ENCODE peak calls at places on chromosomes 7 and 10, in four cellular contexts. P is esophagus squamous epithelium, Z is Peyer's patch, J is DND-41. R is an unnamed sample.
A peak's percentile ranks its signal among the peaks of the same experiment; 100 is the strongest.

GRCh38 chr7:25775999-25776736 is 375.8 kb upstream of the NFE2L3 start:
- DNase-seq in P (no peak), Z (no peak), J (no peak), R (no peak)

GRCh38 chr7:146129296-146129695 is 12.7 kb downstream of the CNTNAP2 start:
- DNase-seq in P (no peak), Z (no peak), J (no peak), R (no peak)

GRCh38 chr7:12727455-12728191 is 40.2 kb downstream of the ARL4A start:
- DNase-seq in P (no peak), Z (no peak), J (no peak), R (no peak)

GRCh38 chr7:90626011-90626410 is 29.9 kb downstream of the CDK14 start:
- DNase-seq in P (no peak), Z (no peak), J (no peak), R (no peak)

GRCh38 chr7:148110097-148110868 is 480.3 kb upstream of the C7orf33 start:
- DNase-seq in P (no peak), Z (no peak), J (no peak), R (no peak)

GRCh38 chr10:82942572-82943091 is 1067.6 kb downstream of the NRG3 start:
- DNase-seq in P (no peak), Z (no peak), J (no peak), R (no peak)

GRCh38 chr10:11379771-11380170 is 231.7 kb downstream of the USP6NL start:
- DNase-seq in P (no peak), Z (no peak), J (no peak), R (no peak)

GRCh38 chr7:157612009-157612663 is 275.3 kb downstream of the DNAJB6 start:
- DNase-seq in P (no peak), Z (no peak), J (no peak), R (no peak)

GRCh38 chr10:5466451-5466996 is 32.8 kb downstream of the CALML5 start:
- DNase-seq in P (no peak), Z (peak; percentile 72), J (peak; percentile 29), R (no peak)

GRCh38 chr10:129888784-129889616 is 75.1 kb downstream of the EBF3 start:
- DNase-seq in P (no peak), Z (peak; percentile 63), J (peak; percentile 57), R (peak; percentile 60)

GRCh38 chr7:30785786-30786185 is 14.6 kb downstream of the MINDY4 start:
- DNase-seq in P (no peak), Z (peak; percentile 68), J (no peak), R (no peak)

GRCh38 chr10:110147961-110148360 is 59.4 kb upstream of the MXI1 start:
- DNase-seq in P (no peak), Z (no peak), J (peak; percentile 25), R (no peak)

GRCh38 chr10:112115781-112116385 is 67.7 kb downstream of the GPAM start:
- DNase-seq in P (no peak), Z (no peak), J (peak; percentile 58), R (peak; percentile 9)

GRCh38 chr10:60139798-60140566 is 233.6 kb upstream of the CCDC6 start:
- DNase-seq in P (no peak), Z (no peak), J (no peak), R (no peak)

GRCh38 chr10:42989481-42989921 is 87.4 kb upstream of the RET start:
- DNase-seq in P (no peak), Z (no peak), J (no peak), R (no peak)

GRCh38 chr7:83835424-83835823 is 186.5 kb upstream of the SEMA3E start:
- DNase-seq in P (no peak), Z (no peak), J (no peak), R (no peak)

GRCh38 chr7:115707684-115708341 is 322.8 kb downstream of the TFEC start:
- DNase-seq in P (no peak), Z (no peak), J (no peak), R (no peak)

GRCh38 chr7:106021211-106022067 is 58.4 kb downstream of the CDHR3 start:
- DNase-seq in P (no peak), Z (no peak), J (no peak), R (no peak)

GRCh38 chr10:6141296-6142151 is 52.7 kb downstream of the RBM17 start:
- DNase-seq in P (no peak), Z (no peak), J (no peak), R (no peak)

GRCh38 chr10:45235823-45236222 is 79.6 kb downstream of the OR13A1 start:
- DNase-seq in P (no peak), Z (no peak), J (no peak), R (no peak)

GRCh38 chr10:68155615-68156205 is 46.4 kb downstream of the MYPN start:
- DNase-seq in P (no peak), Z (no peak), J (no peak), R (no peak)

GRCh38 chr10:71772832-71773220 is 494 bp downstream of the VSIR start:
- DNase-seq in P (no peak), Z (no peak), J (no peak), R (no peak)

GRCh38 chr10:5959581-5960069 is 17.7 kb downstream of the IL15RA start:
- DNase-seq in P (no peak), Z (no peak), J (no peak), R (no peak)

GRCh38 chr7:143900230-143900766 is 1.7 kb downstream of the TCAF1 start:
- DNase-seq in P (no peak), Z (no peak), J (no peak), R (no peak)

GRCh38 chr7:74020396-74020795 is 7.6 kb upstream of the ELN start:
- DNase-seq in P (no peak), Z (no peak), J (no peak), R (no peak)

GRCh38 chr7:155844019-155844453 is 31.8 kb upstream of the SHH start:
- DNase-seq in P (no peak), Z (peak; percentile 89), J (no peak), R (no peak)

GRCh38 chr10:101617824-101618568 is 29.9 kb downstream of the DPCD start:
- DNase-seq in P (no peak), Z (no peak), J (no peak), R (no peak)

GRCh38 chr7:152130658-152131590 is 105.5 kb downstream of the GALNT11 start:
- DNase-seq in P (no peak), Z (no peak), J (no peak), R (no peak)
- H3K27ac ChIP-seq in P (no peak overlapping the region), Z (no peak overlapping the region), J (no peak overlapping the region), R (no peak overlapping the region)

DNA sequence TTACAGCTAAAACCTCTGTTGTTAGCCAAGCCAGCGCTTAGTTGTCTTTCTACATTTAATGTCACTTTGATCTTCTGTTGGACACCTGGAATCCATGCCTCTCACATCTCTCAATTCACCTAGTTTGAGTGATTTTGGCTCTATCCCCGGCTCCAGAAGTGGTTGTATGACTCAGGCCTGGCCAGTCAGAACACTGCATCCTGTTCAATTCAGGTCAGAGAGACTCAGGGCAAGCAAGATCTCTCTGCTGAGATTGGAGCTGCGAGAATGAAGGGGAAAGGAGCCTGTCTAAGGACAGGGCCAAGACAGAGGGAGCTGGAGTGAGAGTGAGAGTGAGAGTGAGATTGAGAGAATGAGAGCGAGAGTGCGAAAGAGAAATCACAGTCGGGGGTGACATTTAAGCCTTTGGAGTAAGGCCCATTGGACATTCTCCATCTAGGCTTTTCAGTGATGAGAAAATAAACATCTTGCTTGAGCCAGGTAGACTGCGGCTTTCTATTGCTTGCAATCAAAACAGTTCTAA is 83.4 kb upstream of the DYNC1I1 start:
- DNase-seq in P (no peak), Z (no peak), J (no peak), R (no peak)
- H3K27ac ChIP-seq in P (peak overlapping the region; percentile 13), Z (no peak overlapping the region), J (no peak overlapping the region), R (no peak overlapping the region)

DNA sequence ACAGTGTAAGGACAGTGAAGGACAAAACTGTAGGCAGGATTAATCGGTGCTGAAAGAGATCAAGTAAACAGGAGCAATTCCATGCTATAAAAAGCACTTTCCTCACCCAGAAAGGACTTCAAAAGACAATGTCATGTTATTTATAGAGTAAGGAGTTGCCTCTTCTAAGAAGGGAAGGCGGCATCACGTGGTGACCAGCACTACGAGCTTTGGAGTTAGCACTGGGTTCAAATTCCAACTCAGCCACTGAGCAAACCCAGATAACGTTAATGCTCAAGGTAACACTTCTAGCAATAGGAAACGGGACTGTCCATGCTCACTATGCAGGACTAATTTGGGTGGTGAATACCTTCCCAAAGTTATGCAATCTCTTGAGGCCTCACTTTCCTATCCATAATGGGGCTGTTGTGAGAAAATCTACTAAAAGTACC is 715 bp upstream of the PANK1 start:
- DNase-seq in P (no peak), Z (peak; percentile 72), J (peak; percentile 8), R (no peak)
- H3K27ac ChIP-seq in P (peak overlapping the region; percentile 94), Z (no peak overlapping the region), J (peak overlapping the region; percentile 82), R (no peak overlapping the region)

GRCh38 chr10:69891057-69891617 is 89.4 kb downstream of the COL13A1 start:
- DNase-seq in P (no peak), Z (peak; percentile 73), J (no peak), R (no peak)
- H3K27ac ChIP-seq in P (no peak overlapping the region), Z (no peak overlapping the region), J (no peak overlapping the region), R (no peak overlapping the region)